ENCODE peak calls at places on chromosomes 16 and 17, in five cellular contexts. One of them, this sample, is unnamed.

GRCh38 chr17:50139950-50140885 is 10.3 kb upstream of the SAMD14 start:
- DNase-seq in neural crest cell: peak
- DNase-seq in COR-L47: no peak
- DNase-seq in AG09319: no peak
- DNase-seq in activated CD8-positive, alpha-beta T cell treated with anti-CD3 and anti-CD28 coated beads for 36 hours: peak
- DNase-seq in this sample: peak

GRCh38 chr17:65231662-65232335 is 94.6 kb downstream of the RGS9 start:
- DNase-seq in COR-L47: peak
- DNase-seq in neural crest cell: peak
- DNase-seq in activated CD8-positive, alpha-beta T cell treated with anti-CD3 and anti-CD28 coated beads for 36 hours: peak
- DNase-seq in AG09319: peak
- DNase-seq in this sample: peak

GRCh38 chr17:21268596-21269188 is 15.5 kb upstream of the NATD1 start:
- DNase-seq in neural crest cell: no peak
- DNase-seq in activated CD8-positive, alpha-beta T cell treated with anti-CD3 and anti-CD28 coated beads for 36 hours: no peak
- DNase-seq in AG09319: no peak
- DNase-seq in COR-L47: no peak
- DNase-seq in this sample: no peak

GRCh38 chr16:66507731-66508239 is 42.1 kb downstream of the TK2 start:
- DNase-seq in activated CD8-positive, alpha-beta T cell treated with anti-CD3 and anti-CD28 coated beads for 36 hours: no peak
- DNase-seq in AG09319: no peak
- DNase-seq in neural crest cell: no peak
- DNase-seq in COR-L47: no peak
- DNase-seq in this sample: no peak

GRCh38 chr16:28846933-28847273 is 755 bp upstream of the TUFM start:
- DNase-seq in AG09319: no peak
- DNase-seq in COR-L47: no peak
- DNase-seq in neural crest cell: no peak
- DNase-seq in activated CD8-positive, alpha-beta T cell treated with anti-CD3 and anti-CD28 coated beads for 36 hours: peak
- DNase-seq in this sample: no peak

GRCh38 chr16:23216658-23217246 is 34.2 kb downstream of the SCNN1G start:
- DNase-seq in COR-L47: no peak
- DNase-seq in neural crest cell: no peak
- DNase-seq in activated CD8-positive, alpha-beta T cell treated with anti-CD3 and anti-CD28 coated beads for 36 hours: no peak
- DNase-seq in AG09319: no peak
- DNase-seq in this sample: no peak

GRCh38 chr16:83744521-83744981 is 63.2 kb upstream of the HSBP1 start:
- DNase-seq in activated CD8-positive, alpha-beta T cell treated with anti-CD3 and anti-CD28 coated beads for 36 hours: no peak
- DNase-seq in COR-L47: no peak
- DNase-seq in neural crest cell: peak
- DNase-seq in AG09319: no peak
- DNase-seq in this sample: peak

GRCh38 chr17:19900809-19901208 is 33.1 kb upstream of the ULK2 start:
- DNase-seq in neural crest cell: no peak
- DNase-seq in COR-L47: no peak
- DNase-seq in activated CD8-positive, alpha-beta T cell treated with anti-CD3 and anti-CD28 coated beads for 36 hours: no peak
- DNase-seq in AG09319: no peak
- DNase-seq in this sample: no peak

GRCh38 chr16:11367483-11367906 is 22.2 kb downstream of the RMI2 start:
- DNase-seq in activated CD8-positive, alpha-beta T cell treated with anti-CD3 and anti-CD28 coated beads for 36 hours: no peak
- DNase-seq in COR-L47: no peak
- DNase-seq in neural crest cell: no peak
- DNase-seq in AG09319: no peak
- DNase-seq in this sample: no peak

GRCh38 chr17:82356845-82357355 is 2.1 kb upstream of the TEX19 start:
- DNase-seq in activated CD8-positive, alpha-beta T cell treated with anti-CD3 and anti-CD28 coated beads for 36 hours: no peak
- DNase-seq in neural crest cell: no peak
- DNase-seq in COR-L47: peak
- DNase-seq in AG09319: no peak
- DNase-seq in this sample: no peak

GRCh38 chr16:24253192-24253591 is 2.9 kb upstream of the CACNG3 start:
- DNase-seq in COR-L47: peak
- DNase-seq in neural crest cell: peak
- DNase-seq in activated CD8-positive, alpha-beta T cell treated with anti-CD3 and anti-CD28 coated beads for 36 hours: peak
- DNase-seq in AG09319: no peak
- DNase-seq in this sample: no peak

GRCh38 chr17:45705123-45706009 is 78.8 kb upstream of the CRHR1 start:
- DNase-seq in neural crest cell: no peak
- DNase-seq in AG09319: no peak
- DNase-seq in COR-L47: no peak
- DNase-seq in activated CD8-positive, alpha-beta T cell treated with anti-CD3 and anti-CD28 coated beads for 36 hours: peak
- DNase-seq in this sample: no peak

GRCh38 chr17:8888704-8889302 is 21.3 kb upstream of the PIK3R6 start:
- DNase-seq in AG09319: no peak
- DNase-seq in activated CD8-positive, alpha-beta T cell treated with anti-CD3 and anti-CD28 coated beads for 36 hours: no peak
- DNase-seq in COR-L47: no peak
- DNase-seq in neural crest cell: no peak
- DNase-seq in this sample: no peak

This sample was measured in osteocyte.